ENCODE peak calls at places on chromosomes 2 and 18, in eight cellular contexts. X, U, C, O, H, D, N and T are unnamed samples.

GRCh38 chr2:121860033-121860810 is 104.8 kb downstream of the TSN start:
- DNase-seq in X (no peak), D (no peak), N (no peak), O (no peak), U (no peak), C (peak), H (no peak), T (no peak)

GRCh38 chr2:109080109-109080508 is 48.9 kb upstream of the SH3RF3 start:
- DNase-seq in H (no peak), C (no peak), O (no peak), X (no peak), D (no peak), U (no peak), N (no peak), T (no peak)

GRCh38 chr2:183035954-183036669 is 2.1 kb downstream of the NCKAP1 start:
- DNase-seq in N (no peak), U (no peak), H (no peak), D (no peak), X (no peak), O (no peak), C (no peak), T (no peak)

GRCh38 chr2:218709906-218710305 is 729 bp upstream of the TTLL4 start:
- DNase-seq in X (no peak), U (no peak), N (no peak), H (no peak), O (no peak), D (no peak), C (no peak), T (no peak)

GRCh38 chr2:42182654-42183308 is 13.6 kb downstream of the EML4 start:
- DNase-seq in U (no peak), C (no peak), D (no peak), O (no peak), H (no peak), X (no peak), N (no peak), T (no peak)

GRCh38 chr2:68799615-68800400 is 65.2 kb downstream of the ARHGAP25 start:
- DNase-seq in D (no peak), U (no peak), O (no peak), C (no peak), N (no peak), X (no peak), H (no peak), T (peak)

GRCh38 chr2:171595456-171595855 is 73.2 kb downstream of the CYBRD1 start:
- DNase-seq in U (no peak), C (no peak), O (no peak), H (no peak), N (no peak), X (no peak), D (no peak), T (no peak)

GRCh38 chr2:190094471-190094870 is 31.9 kb upstream of the MSTN start:
- DNase-seq in X (no peak), U (no peak), O (no peak), N (no peak), H (no peak), D (no peak), C (peak), T (no peak)

GRCh38 chr2:58429285-58429874 is 188.3 kb upstream of the FANCL start:
- DNase-seq in N (peak), D (no peak), C (no peak), U (peak), O (no peak), X (no peak), H (peak), T (no peak)

GRCh38 chr2:59658906-59659305 is 894.5 kb downstream of the BCL11A start:
- DNase-seq in U (no peak), O (no peak), N (no peak), H (no peak), D (no peak), C (no peak), X (no peak), T (no peak)

GRCh38 chr2:191910518-191910917 is 63.6 kb upstream of the CAVIN2 start:
- DNase-seq in H (no peak), X (no peak), N (no peak), C (peak), D (no peak), U (no peak), O (no peak), T (no peak)

GRCh38 chr2:75787532-75788132 is 76.9 kb upstream of the GCFC2 start:
- DNase-seq in C (peak), N (no peak), U (peak), O (peak), H (peak), X (no peak), D (no peak), T (peak)

GRCh38 chr2:222690564-222691200 is 19.2 kb downstream of the MOGAT1 start:
- DNase-seq in U (peak), N (peak), O (peak), X (peak), D (peak), H (peak), C (peak), T (peak)

GRCh38 chr2:44247924-44248323 is 27.4 kb upstream of the SLC3A1 start:
- DNase-seq in O (no peak), U (no peak), H (no peak), N (no peak), D (no peak), C (peak), X (no peak), T (no peak)

GRCh38 chr2:171080607-171081006 is 80.1 kb downstream of the TLK1 start:
- DNase-seq in U (no peak), X (no peak), O (no peak), H (no peak), C (no peak), D (no peak), N (no peak), T (no peak)

GRCh38 chr2:6828299-6828584 is 37.5 kb downstream of the CMPK2 start:
- DNase-seq in U (peak), X (no peak), D (no peak), O (peak), C (peak), H (peak), N (no peak), T (peak)

GRCh38 chr2:225355788-225356187 is 43.7 kb upstream of the NYAP2 start:
- DNase-seq in C (no peak), D (no peak), O (no peak), N (no peak), H (no peak), X (no peak), U (peak), T (peak)

GRCh38 chr2:72431737-72432136 is 284.1 kb upstream of the CYP26B1 start:
- DNase-seq in D (no peak), O (no peak), U (no peak), C (no peak), X (no peak), H (no peak), N (no peak), T (no peak)

GRCh38 chr2:20062615-20063545 is 11.5 kb upstream of the LAPTM4A start:
- DNase-seq in C (peak), D (no peak), H (no peak), U (no peak), N (no peak), X (no peak), O (no peak), T (no peak)

GRCh38 chr18:9095297-9096012 is 7.0 kb upstream of the NDUFV2 start:
- DNase-seq in H (no peak), X (peak), O (no peak), U (no peak), N (no peak), C (no peak), D (no peak), T (no peak)

GRCh38 chr2:152585830-152586484 is 131.3 kb downstream of the PRPF40A start:
- DNase-seq in H (peak), D (peak), N (no peak), X (no peak), U (no peak), C (peak), O (no peak), T (no peak)

GRCh38 chr2:165634855-165635254 is 159.2 kb downstream of the GALNT3 start:
- DNase-seq in D (peak), C (peak), H (peak), X (no peak), U (peak), N (peak), O (peak), T (peak)

GRCh38 chr2:198657520-198658121 is 800.1 kb downstream of the SATB2 start:
- DNase-seq in C (peak), U (peak), X (no peak), H (peak), N (no peak), D (no peak), O (no peak), T (peak)

GRCh38 chr2:190511104-190511503 is 23.4 kb downstream of the NEMP2 start:
- DNase-seq in D (no peak), O (peak), C (peak), U (peak), N (no peak), H (peak), X (no peak), T (peak)

GRCh38 chr18:69885381-69885780 is 62.3 kb downstream of the CD226 start:
- DNase-seq in X (no peak), N (no peak), O (no peak), H (no peak), U (no peak), C (no peak), D (no peak), T (no peak)

GRCh38 chr2:197359859-197360258 is 49.3 kb upstream of the ANKRD44 start:
- DNase-seq in X (no peak), H (no peak), O (no peak), C (no peak), N (no peak), D (no peak), U (no peak), T (no peak)

GRCh38 chr2:45268631-45269030 is 259.4 kb upstream of the SIX2 start:
- DNase-seq in U (no peak), D (no peak), N (no peak), O (no peak), C (no peak), H (no peak), X (no peak), T (no peak)

GRCh38 chr2:67032091-67032490 is 365.0 kb upstream of the ETAA1 start:
- DNase-seq in N (no peak), D (no peak), O (no peak), X (no peak), U (no peak), H (no peak), C (no peak), T (no peak)

GRCh38 chr18:40962784-40963183 is 992.2 kb upstream of the PIK3C3 start:
- DNase-seq in N (no peak), X (no peak), H (no peak), O (no peak), U (no peak), C (peak), D (no peak), T (no peak)

GRCh38 chr18:55588001-55588875 is at the start of gene TCF4:
- DNase-seq in X (no peak), D (peak), O (peak), H (peak), N (peak), U (peak), C (peak), T (peak)

GRCh38 chr2:45709137-45709536 is 57.7 kb downstream of the PRKCE start:
- DNase-seq in H (no peak), U (no peak), X (no peak), N (no peak), O (peak), C (no peak), D (no peak), T (no peak)

GRCh38 chr2:234968633-234969328 is 17.0 kb downstream of the SH3BP4 start:
- DNase-seq in O (no peak), D (no peak), X (no peak), H (no peak), N (no peak), U (no peak), C (no peak), T (peak)

GRCh38 chr2:206392118-206392517 is 51.2 kb upstream of the ADAM23 start:
- DNase-seq in X (peak), U (peak), N (no peak), D (no peak), H (no peak), O (peak), C (peak), T (peak)